ENCODE peak calls at places on chromosome 16, in ten cellular contexts. Q is HTR-8/SVneo; S is stimulated activated CD8-positive, alpha-beta memory T cell treated with anti-CD3 and anti-CD28 coated beads, Interleukin-4, amount 100 ng/mL, for 1 hour; W is mesendoderm; V is T47D; P is GM13976; U is left ventricle myocardium inferior; L is M059J; G is KG1; K is SK-MEL-5. M is an unnamed sample.

GRCh38 chr16:57325458-57325857 is 33.1 kb upstream of the CCL22 start:
- DNase-seq in Q (no peak), S (no peak), W (peak; percentile 23), V (no peak), P (no peak), U (no peak), L (peak; percentile 60), G (no peak), K (no peak), M (no peak)

GRCh38 chr16:71628810-71629209 is 2.8 kb downstream of the MARVELD3 start:
- DNase-seq in Q (no peak), S (no peak), W (peak; percentile 63), V (peak; percentile 62), P (no peak), U (no peak), L (peak; percentile 51), G (no peak), K (no peak), M (no peak)

GRCh38 chr16:48347191-48347860 is 37.9 kb downstream of the SIAH1 start:
- DNase-seq in Q (no peak), S (no peak), W (no peak), V (no peak), P (no peak), U (no peak), L (no peak), G (no peak), K (no peak), M (no peak)

GRCh38 chr16:68290455-68290854 is 20.3 kb downstream of the SLC7A6OS start:
- DNase-seq in Q (no peak), S (no peak), W (no peak), V (no peak), P (no peak), U (no peak), L (no peak), G (no peak), K (no peak), M (no peak)

GRCh38 chr16:68778551-68779231 is 41.6 kb downstream of the CDH1 start:
- DNase-seq in Q (no peak), S (no peak), W (peak; percentile 94), V (peak; percentile 91), P (no peak), U (no peak), L (no peak), G (no peak), K (no peak), M (no peak)

GRCh38 chr16:58843675-58844074 is 109.6 kb upstream of the GOT2 start:
- DNase-seq in Q (peak; percentile 11), S (no peak), W (peak; percentile 50), V (peak; percentile 43), P (peak; percentile 42), U (no peak), L (peak; percentile 44), G (no peak), K (peak; percentile 47), M (no peak)

GRCh38 chr16:65214196-65214595 is 92.3 kb upstream of the CDH11 start:
- DNase-seq in Q (no peak), S (no peak), W (no peak), V (no peak), P (no peak), U (no peak), L (peak; percentile 23), G (no peak), K (no peak), M (no peak)

GRCh38 chr16:70714526-70715112 is 28.8 kb upstream of the MTSS2 start:
- DNase-seq in Q (no peak), S (no peak), W (no peak), V (no peak), P (no peak), U (no peak), L (peak; percentile 25), G (no peak), K (no peak), M (no peak)

GRCh38 chr16:51401673-51402072 is 250.6 kb upstream of the SALL1 start:
- DNase-seq in Q (no peak), S (no peak), W (no peak), V (no peak), P (no peak), U (no peak), L (no peak), G (no peak), K (no peak), M (no peak)

GRCh38 chr16:70646260-70647241 is at the start of gene IL34:
- DNase-seq in Q (no peak), S (no peak), W (no peak), V (no peak), P (no peak), U (no peak), L (peak; percentile 65), G (no peak), K (no peak), M (no peak)

GRCh38 chr16:75385507-75386152 is 47.7 kb downstream of the CFDP1 start:
- DNase-seq in Q (peak; percentile 41), S (no peak), W (peak; percentile 64), V (peak; percentile 81), P (peak; percentile 61), U (no peak), L (peak; percentile 83), G (peak; percentile 23), K (peak; percentile 71), M (peak; percentile 59)

GRCh38 chr16:81457326-81458133 is 12.9 kb downstream of the CMIP start:
- DNase-seq in Q (peak; percentile 69), S (no peak), W (peak; percentile 88), V (no peak), P (no peak), U (no peak), L (peak; percentile 80), G (no peak), K (no peak), M (no peak)

GRCh38 chr16:73176577-73177013 is 128.7 kb upstream of the ZFHX3 start:
- DNase-seq in Q (peak; percentile 41), S (no peak), W (peak; percentile 62), V (peak; percentile 59), P (no peak), U (no peak), L (peak; percentile 49), G (no peak), K (peak; percentile 51), M (peak; percentile 13)

GRCh38 chr16:53054670-53055485 is at the start of gene CHD9:
- DNase-seq in Q (peak; percentile 91), S (peak; percentile 39), W (peak; percentile 96), V (peak; percentile 89), P (peak; percentile 91), U (peak; percentile 85), L (peak; percentile 85), G (peak; percentile 73), K (peak; percentile 75), M (peak; percentile 82)

GRCh38 chr16:25110392-25110947 is 1.1 kb upstream of the LCMT1 start:
- DNase-seq in Q (no peak), S (no peak), W (no peak), V (no peak), P (no peak), U (no peak), L (no peak), G (peak; percentile 50), K (no peak), M (no peak)

GRCh38 chr16:62950351-62950750 is 914.1 kb upstream of the CDH8 start:
- DNase-seq in Q (no peak), S (no peak), W (no peak), V (no peak), P (no peak), U (no peak), L (no peak), G (no peak), K (no peak), M (no peak)

GRCh38 chr16:27579086-27579980 is 29.4 kb downstream of the KATNIP start:
- DNase-seq in Q (no peak), S (no peak), W (no peak), V (no peak), P (no peak), U (no peak), L (peak; percentile 64), G (no peak), K (no peak), M (no peak)

GRCh38 chr16:47571049-47571448 is 109.9 kb downstream of the PHKB start:
- DNase-seq in Q (no peak), S (no peak), W (peak; percentile 18), V (no peak), P (no peak), U (no peak), L (no peak), G (no peak), K (no peak), M (no peak)

GRCh38 chr16:27547134-27547533 is 2.6 kb downstream of the GTF3C1 start:
- DNase-seq in Q (no peak), S (no peak), W (no peak), V (no peak), P (peak; percentile 42), U (no peak), L (peak; percentile 57), G (no peak), K (no peak), M (peak; percentile 6)

GRCh38 chr16:10594312-10594950 is 14.0 kb upstream of the EMP2 start:
- DNase-seq in Q (no peak), S (no peak), W (no peak), V (peak; percentile 99), P (no peak), U (no peak), L (no peak), G (no peak), K (no peak), M (no peak)

GRCh38 chr16:74320707-74321106 is 24.1 kb downstream of the PSMD7 start:
- DNase-seq in Q (no peak), S (no peak), W (no peak), V (no peak), P (no peak), U (no peak), L (no peak), G (no peak), K (no peak), M (no peak)

GRCh38 chr16:81221731-81222130 is 16.8 kb upstream of the BCO1 start:
- DNase-seq in Q (no peak), S (no peak), W (no peak), V (no peak), P (no peak), U (no peak), L (no peak), G (no peak), K (no peak), M (no peak)

GRCh38 chr16:16075463-16076399 is 126.3 kb downstream of the ABCC1 start:
- DNase-seq in Q (no peak), S (no peak), W (no peak), V (no peak), P (no peak), U (peak; percentile 47), L (no peak), G (peak; percentile 72), K (no peak), M (no peak)

GRCh38 chr16:7492122-7492521 is 159.5 kb downstream of the RBFOX1 start:
- DNase-seq in Q (no peak), S (no peak), W (peak; percentile 23), V (no peak), P (no peak), U (no peak), L (no peak), G (no peak), K (no peak), M (no peak)

GRCh38 chr16:66007717-66008116 is 358.8 kb upstream of the CDH5 start:
- DNase-seq in Q (peak; percentile 69), S (no peak), W (no peak), V (no peak), P (no peak), U (no peak), L (peak; percentile 71), G (no peak), K (no peak), M (no peak)

GRCh38 chr16:50696575-50697420 is 3.4 kb downstream of the NOD2 start:
- DNase-seq in Q (peak; percentile 24), S (no peak), W (no peak), V (peak; percentile 88), P (peak; percentile 87), U (peak; percentile 81), L (peak; percentile 89), G (no peak), K (peak; percentile 19), M (no peak)

GRCh38 chr16:23452221-23452571 is 793 bp downstream of the COG7 start:
- DNase-seq in Q (no peak), S (no peak), W (no peak), V (no peak), P (no peak), U (no peak), L (no peak), G (no peak), K (peak; percentile 9), M (no peak)

GRCh38 chr16:86261379-86261778 is 248.9 kb upstream of the FOXF1 start:
- DNase-seq in Q (peak; percentile 24), S (no peak), W (no peak), V (peak; percentile 85), P (no peak), U (no peak), L (peak; percentile 65), G (no peak), K (peak; percentile 35), M (no peak)

M was measured in foreskin melanocyte.